ENCODE peak calls at places on chromosomes 11 and 22, in ten cellular contexts. One of them, this sample, is unnamed.

GRCh38 chr22:30989473-30989872 is 20.4 kb downstream of the TUG1 start:
- DNase-seq in kidney epithelial cell: no peak
- DNase-seq in IMR-90: no peak
- DNase-seq in NCI-H1105: no peak
- DNase-seq in MV-4-11: peak
- DNase-seq in GM04504: no peak
- DNase-seq in GM13977: no peak
- DNase-seq in cardiac fibroblast: no peak
- DNase-seq in Jurkat, Clone E6-1: no peak
- DNase-seq in PC-3: no peak
- DNase-seq in this sample: no peak

GRCh38 chr11:118435233-118435892 is 929 bp upstream of the KMT2A start:
- DNase-seq in kidney epithelial cell: no peak
- DNase-seq in IMR-90: peak
- DNase-seq in NCI-H1105: peak
- DNase-seq in MV-4-11: peak
- DNase-seq in GM04504: no peak
- DNase-seq in GM13977: peak
- DNase-seq in cardiac fibroblast: no peak
- DNase-seq in Jurkat, Clone E6-1: peak
- DNase-seq in PC-3: peak
- DNase-seq in this sample: no peak

GRCh38 chr11:10696797-10697620 is 3.5 kb upstream of the IRAG1 start:
- DNase-seq in kidney epithelial cell: no peak
- DNase-seq in IMR-90: no peak
- DNase-seq in NCI-H1105: no peak
- DNase-seq in MV-4-11: no peak
- DNase-seq in GM04504: no peak
- DNase-seq in GM13977: no peak
- DNase-seq in cardiac fibroblast: no peak
- DNase-seq in Jurkat, Clone E6-1: no peak
- DNase-seq in PC-3: no peak
- DNase-seq in this sample: no peak

GRCh38 chr11:129969973-129970372 is 32.7 kb downstream of the PRDM10 start:
- DNase-seq in kidney epithelial cell: no peak
- DNase-seq in IMR-90: no peak
- DNase-seq in NCI-H1105: no peak
- DNase-seq in MV-4-11: peak
- DNase-seq in GM04504: no peak
- DNase-seq in GM13977: no peak
- DNase-seq in cardiac fibroblast: no peak
- DNase-seq in Jurkat, Clone E6-1: no peak
- DNase-seq in PC-3: no peak
- DNase-seq in this sample: no peak

GRCh38 chr22:37951305-37951704 is 2.1 kb downstream of the C22orf23 start:
- DNase-seq in kidney epithelial cell: no peak
- DNase-seq in IMR-90: peak
- DNase-seq in NCI-H1105: no peak
- DNase-seq in MV-4-11: no peak
- DNase-seq in GM04504: no peak
- DNase-seq in GM13977: no peak
- DNase-seq in cardiac fibroblast: peak
- DNase-seq in Jurkat, Clone E6-1: no peak
- DNase-seq in PC-3: no peak
- DNase-seq in this sample: no peak

GRCh38 chr22:43860126-43860525 is 2.2 kb downstream of the SULT4A1 start:
- DNase-seq in kidney epithelial cell: no peak
- DNase-seq in IMR-90: no peak
- DNase-seq in NCI-H1105: no peak
- DNase-seq in MV-4-11: no peak
- DNase-seq in GM04504: no peak
- DNase-seq in GM13977: no peak
- DNase-seq in cardiac fibroblast: no peak
- DNase-seq in Jurkat, Clone E6-1: no peak
- DNase-seq in PC-3: no peak
- DNase-seq in this sample: no peak

GRCh38 chr11:5007561-5007960 is 12.9 kb downstream of the OR51L1 start:
- DNase-seq in kidney epithelial cell: no peak
- DNase-seq in IMR-90: no peak
- DNase-seq in NCI-H1105: no peak
- DNase-seq in MV-4-11: no peak
- DNase-seq in GM04504: no peak
- DNase-seq in GM13977: no peak
- DNase-seq in cardiac fibroblast: peak
- DNase-seq in Jurkat, Clone E6-1: peak
- DNase-seq in PC-3: no peak
- DNase-seq in this sample: no peak

GRCh38 chr22:27990879-27991278 is 71.8 kb upstream of the PITPNB start:
- DNase-seq in kidney epithelial cell: no peak
- DNase-seq in IMR-90: peak
- DNase-seq in NCI-H1105: no peak
- DNase-seq in MV-4-11: peak
- DNase-seq in GM04504: no peak
- DNase-seq in GM13977: peak
- DNase-seq in cardiac fibroblast: peak
- DNase-seq in Jurkat, Clone E6-1: no peak
- DNase-seq in PC-3: peak
- DNase-seq in this sample: no peak

GRCh38 chr11:72430743-72431570 is 3.4 kb downstream of the CLPB start:
- DNase-seq in kidney epithelial cell: no peak
- DNase-seq in IMR-90: peak
- DNase-seq in NCI-H1105: peak
- DNase-seq in MV-4-11: peak
- DNase-seq in GM04504: peak
- DNase-seq in GM13977: peak
- DNase-seq in cardiac fibroblast: peak
- DNase-seq in Jurkat, Clone E6-1: peak
- DNase-seq in PC-3: peak
- DNase-seq in this sample: peak

GRCh38 chr22:30867746-30868662 is 100.6 kb downstream of the MORC2 start:
- DNase-seq in kidney epithelial cell: no peak
- DNase-seq in IMR-90: no peak
- DNase-seq in NCI-H1105: no peak
- DNase-seq in MV-4-11: no peak
- DNase-seq in GM04504: no peak
- DNase-seq in GM13977: no peak
- DNase-seq in cardiac fibroblast: no peak
- DNase-seq in Jurkat, Clone E6-1: no peak
- DNase-seq in PC-3: no peak
- DNase-seq in this sample: no peak

GRCh38 chr11:107787733-107788132 is 70.9 kb downstream of the SLC35F2 start:
- DNase-seq in kidney epithelial cell: no peak
- DNase-seq in IMR-90: no peak
- DNase-seq in NCI-H1105: no peak
- DNase-seq in MV-4-11: no peak
- DNase-seq in GM04504: no peak
- DNase-seq in GM13977: no peak
- DNase-seq in cardiac fibroblast: no peak
- DNase-seq in Jurkat, Clone E6-1: no peak
- DNase-seq in PC-3: no peak
- DNase-seq in this sample: peak

GRCh38 chr11:88420165-88420781 is 82.7 kb upstream of the CTSC start:
- DNase-seq in kidney epithelial cell: no peak
- DNase-seq in IMR-90: peak
- DNase-seq in NCI-H1105: no peak
- DNase-seq in MV-4-11: peak
- DNase-seq in GM04504: peak
- DNase-seq in GM13977: no peak
- DNase-seq in cardiac fibroblast: peak
- DNase-seq in Jurkat, Clone E6-1: no peak
- DNase-seq in PC-3: peak
- DNase-seq in this sample: peak

GRCh38 chr22:44347549-44347948 is 34.8 kb upstream of the SHISAL1 start:
- DNase-seq in kidney epithelial cell: no peak
- DNase-seq in IMR-90: no peak
- DNase-seq in NCI-H1105: no peak
- DNase-seq in MV-4-11: no peak
- DNase-seq in GM04504: no peak
- DNase-seq in GM13977: no peak
- DNase-seq in cardiac fibroblast: no peak
- DNase-seq in Jurkat, Clone E6-1: no peak
- DNase-seq in PC-3: no peak
- DNase-seq in this sample: no peak

GRCh38 chr11:116725434-116726221 is 47.2 kb downstream of the BUD13 start:
- DNase-seq in kidney epithelial cell: no peak
- DNase-seq in IMR-90: peak
- DNase-seq in NCI-H1105: no peak
- DNase-seq in MV-4-11: no peak
- DNase-seq in GM04504: no peak
- DNase-seq in GM13977: no peak
- DNase-seq in cardiac fibroblast: peak
- DNase-seq in Jurkat, Clone E6-1: no peak
- DNase-seq in PC-3: no peak
- DNase-seq in this sample: no peak

GRCh38 chr11:29260939-29261705 is 755.7 kb downstream of the KCNA4 start:
- DNase-seq in kidney epithelial cell: peak
- DNase-seq in IMR-90: peak
- DNase-seq in NCI-H1105: no peak
- DNase-seq in MV-4-11: no peak
- DNase-seq in GM04504: no peak
- DNase-seq in GM13977: no peak
- DNase-seq in cardiac fibroblast: peak
- DNase-seq in Jurkat, Clone E6-1: no peak
- DNase-seq in PC-3: peak
- DNase-seq in this sample: peak

GRCh38 chr11:65922565-65922964 is 3.3 kb downstream of the DRAP1 start:
- DNase-seq in kidney epithelial cell: no peak
- DNase-seq in IMR-90: no peak
- DNase-seq in NCI-H1105: no peak
- DNase-seq in MV-4-11: no peak
- DNase-seq in GM04504: no peak
- DNase-seq in GM13977: no peak
- DNase-seq in cardiac fibroblast: no peak
- DNase-seq in Jurkat, Clone E6-1: no peak
- DNase-seq in PC-3: no peak
- DNase-seq in this sample: no peak

GRCh38 chr11:37984991-37985390 is 1387.0 kb upstream of the RAG2 start:
- DNase-seq in kidney epithelial cell: no peak
- DNase-seq in IMR-90: no peak
- DNase-seq in NCI-H1105: no peak
- DNase-seq in MV-4-11: no peak
- DNase-seq in GM04504: no peak
- DNase-seq in GM13977: no peak
- DNase-seq in cardiac fibroblast: peak
- DNase-seq in Jurkat, Clone E6-1: no peak
- DNase-seq in PC-3: no peak
- DNase-seq in this sample: no peak

GRCh38 chr11:134019500-134019899 is 49.4 kb upstream of the JAM3 start:
- DNase-seq in kidney epithelial cell: no peak
- DNase-seq in IMR-90: no peak
- DNase-seq in NCI-H1105: no peak
- DNase-seq in MV-4-11: no peak
- DNase-seq in GM04504: no peak
- DNase-seq in GM13977: no peak
- DNase-seq in cardiac fibroblast: no peak
- DNase-seq in Jurkat, Clone E6-1: no peak
- DNase-seq in PC-3: no peak
- DNase-seq in this sample: no peak

GRCh38 chr22:41524283-41524682 is 20.0 kb downstream of the POLR3H start:
- DNase-seq in kidney epithelial cell: no peak
- DNase-seq in IMR-90: peak
- DNase-seq in NCI-H1105: no peak
- DNase-seq in MV-4-11: no peak
- DNase-seq in GM04504: no peak
- DNase-seq in GM13977: no peak
- DNase-seq in cardiac fibroblast: peak
- DNase-seq in Jurkat, Clone E6-1: no peak
- DNase-seq in PC-3: no peak
- DNase-seq in this sample: no peak

GRCh38 chr22:27799334-27800249 is 2.0 kb downstream of the MN1 start:
- DNase-seq in kidney epithelial cell: no peak
- DNase-seq in IMR-90: no peak
- DNase-seq in NCI-H1105: no peak
- DNase-seq in MV-4-11: no peak
- DNase-seq in GM04504: no peak
- DNase-seq in GM13977: no peak
- DNase-seq in cardiac fibroblast: peak
- DNase-seq in Jurkat, Clone E6-1: no peak
- DNase-seq in PC-3: peak
- DNase-seq in this sample: no peak

GRCh38 chr11:101955278-101955677 is 39.0 kb upstream of the ANGPTL5 start:
- DNase-seq in kidney epithelial cell: no peak
- DNase-seq in IMR-90: no peak
- DNase-seq in NCI-H1105: no peak
- DNase-seq in MV-4-11: no peak
- DNase-seq in GM04504: no peak
- DNase-seq in GM13977: no peak
- DNase-seq in cardiac fibroblast: no peak
- DNase-seq in Jurkat, Clone E6-1: no peak
- DNase-seq in PC-3: no peak
- DNase-seq in this sample: no peak

GRCh38 chr11:47270331-47271271 is 668 bp downstream of the MADD start:
- DNase-seq in kidney epithelial cell: no peak
- DNase-seq in IMR-90: peak
- DNase-seq in NCI-H1105: peak
- DNase-seq in MV-4-11: peak
- DNase-seq in GM04504: no peak
- DNase-seq in GM13977: peak
- DNase-seq in cardiac fibroblast: peak
- DNase-seq in Jurkat, Clone E6-1: no peak
- DNase-seq in PC-3: peak
- DNase-seq in this sample: peak

This sample was measured in foreskin keratinocyte.